ENCODE peak calls at places on chromosomes 12 and 14, in five cellular contexts. One of them, this sample, is unnamed.

GRCh38 chr14:54738009-54738408 is 164.6 kb downstream of the GCH1 start:
- DNase-seq in hepatocyte: no peak
- DNase-seq in fibroblast of lung: no peak
- DNase-seq in GM23338: no peak
- DNase-seq in PC-3: peak; percentile 98
- DNase-seq in this sample: no peak

GRCh38 chr12:43969882-43970281 is 134.0 kb downstream of the TMEM117 start:
- DNase-seq in GM23338: no peak
- DNase-seq in hepatocyte: no peak
- DNase-seq in fibroblast of lung: peak; percentile 29
- DNase-seq in PC-3: peak; percentile 75
- DNase-seq in this sample: no peak

GRCh38 chr12:105581420-105581819 is 250.9 kb downstream of the C12orf75 start:
- DNase-seq in GM23338: no peak
- DNase-seq in PC-3: no peak
- DNase-seq in fibroblast of lung: no peak
- DNase-seq in hepatocyte: no peak
- DNase-seq in this sample: no peak

GRCh38 chr12:18646307-18646706 is 91.5 kb downstream of the PLCZ1 start:
- DNase-seq in PC-3: no peak
- DNase-seq in fibroblast of lung: no peak
- DNase-seq in GM23338: no peak
- DNase-seq in hepatocyte: no peak
- DNase-seq in this sample: no peak

GRCh38 chr14:39016733-39017095 is 86.3 kb downstream of the SEC23A start:
- DNase-seq in PC-3: no peak
- DNase-seq in hepatocyte: no peak
- DNase-seq in GM23338: peak; percentile 18
- DNase-seq in fibroblast of lung: no peak
- DNase-seq in this sample: no peak

GRCh38 chr14:95886366-95886765 is 9.7 kb downstream of the TUNAR start:
- DNase-seq in GM23338: no peak
- DNase-seq in PC-3: no peak
- DNase-seq in fibroblast of lung: no peak
- DNase-seq in hepatocyte: no peak
- DNase-seq in this sample: no peak

GRCh38 chr14:105065280-105066228 is at the start of gene GPR132:
- DNase-seq in hepatocyte: peak; percentile 41
- DNase-seq in PC-3: peak; percentile 58
- DNase-seq in GM23338: no peak
- DNase-seq in fibroblast of lung: no peak
- DNase-seq in this sample: no peak

GRCh38 chr12:96392397-96392796 is 7.8 kb downstream of the CDK17 start:
- DNase-seq in GM23338: no peak
- DNase-seq in PC-3: no peak
- DNase-seq in fibroblast of lung: no peak
- DNase-seq in hepatocyte: no peak
- DNase-seq in this sample: no peak

DNA sequence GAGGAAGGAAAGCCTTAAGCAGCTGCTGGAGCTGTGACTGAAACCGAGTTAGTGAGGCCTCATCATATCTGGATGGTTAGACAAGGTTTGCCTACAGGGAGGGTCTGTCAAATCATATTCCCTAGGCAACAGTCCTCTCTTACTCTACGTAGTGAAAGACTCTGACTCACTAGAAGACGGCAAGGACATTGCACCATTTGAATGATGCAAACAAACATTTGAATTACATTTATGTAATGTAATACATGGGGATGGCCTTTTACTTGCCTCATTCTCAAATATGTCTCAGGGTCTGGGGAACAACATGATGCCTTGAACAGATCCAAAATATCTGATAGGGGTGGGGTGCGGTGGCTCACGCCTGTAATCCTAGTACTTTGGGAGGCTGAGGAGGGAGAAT is 29.8 kb upstream of the STRAP start:
- DNase-seq in fibroblast of lung: peak; percentile 95
- DNase-seq in GM23338: no peak
- DNase-seq in hepatocyte: peak; percentile 21
- DNase-seq in PC-3: no peak
- DNase-seq in this sample: no peak
- TF ChIP-seq EZH2 in fibroblast of lung: no peak
- TF ChIP-seq EZH2 in GM23338: no peak
- TF ChIP-seq EZH2 in hepatocyte: no peak
- TF ChIP-seq EZH2 in PC-3: no peak
- TF ChIP-seq EZH2 in this sample: no peak

DNA sequence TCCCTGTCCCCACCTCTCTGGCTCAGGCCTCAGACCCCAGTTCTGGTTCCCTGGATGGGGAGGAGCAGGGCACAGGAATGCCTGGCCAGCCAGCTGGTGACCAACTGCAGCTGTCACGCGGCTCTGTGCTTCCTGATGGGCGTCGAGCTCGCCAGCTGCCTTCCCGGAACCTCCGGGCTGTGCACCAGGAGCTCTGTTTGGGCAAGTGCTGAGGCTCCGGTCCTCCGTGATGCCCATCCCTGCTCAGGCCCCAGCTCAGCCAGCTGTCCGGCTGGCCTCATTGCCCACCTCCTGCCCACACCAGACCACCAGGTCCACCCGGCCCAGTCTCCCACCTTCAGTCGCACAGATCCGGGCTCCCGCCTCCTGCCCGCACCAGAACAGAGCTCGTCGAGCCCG is 4.8 kb downstream of the IFFO1 start:
- DNase-seq in GM23338: no peak
- DNase-seq in fibroblast of lung: no peak
- DNase-seq in hepatocyte: no peak
- DNase-seq in PC-3: no peak
- DNase-seq in this sample: no peak
- H3K4me1 ChIP-seq in GM23338: peaks cover 12% of the 10 kb centered on the region
- H3K4me1 ChIP-seq in fibroblast of lung: peaks cover 50% of the 10 kb centered on the region
- H3K4me1 ChIP-seq in hepatocyte: peaks cover 14% of the 10 kb centered on the region
- H3K4me1 ChIP-seq in PC-3: peaks cover 19% of the 10 kb centered on the region
- H3K4me1 ChIP-seq in this sample: peaks cover 10% of the 10 kb centered on the region

GRCh38 chr14:102145395-102145794 is 5.7 kb downstream of the WDR20 start:
- DNase-seq in fibroblast of lung: no peak
- DNase-seq in PC-3: no peak
- DNase-seq in GM23338: no peak
- DNase-seq in hepatocyte: no peak
- DNase-seq in this sample: no peak

GRCh38 chr14:102150636-102151195 is 11.0 kb downstream of the WDR20 start:
- DNase-seq in PC-3: no peak
- DNase-seq in GM23338: no peak
- DNase-seq in fibroblast of lung: no peak
- DNase-seq in hepatocyte: peak; percentile 61
- DNase-seq in this sample: no peak

GRCh38 chr14:102146423-102146822 is 6.7 kb downstream of the WDR20 start:
- DNase-seq in fibroblast of lung: no peak
- DNase-seq in PC-3: no peak
- DNase-seq in hepatocyte: no peak
- DNase-seq in GM23338: no peak
- DNase-seq in this sample: no peak

GRCh38 chr14:102154121-102154520 is 14.4 kb downstream of the WDR20 start:
- DNase-seq in fibroblast of lung: no peak
- DNase-seq in GM23338: no peak
- DNase-seq in PC-3: no peak
- DNase-seq in hepatocyte: no peak
- DNase-seq in this sample: no peak

DNA sequence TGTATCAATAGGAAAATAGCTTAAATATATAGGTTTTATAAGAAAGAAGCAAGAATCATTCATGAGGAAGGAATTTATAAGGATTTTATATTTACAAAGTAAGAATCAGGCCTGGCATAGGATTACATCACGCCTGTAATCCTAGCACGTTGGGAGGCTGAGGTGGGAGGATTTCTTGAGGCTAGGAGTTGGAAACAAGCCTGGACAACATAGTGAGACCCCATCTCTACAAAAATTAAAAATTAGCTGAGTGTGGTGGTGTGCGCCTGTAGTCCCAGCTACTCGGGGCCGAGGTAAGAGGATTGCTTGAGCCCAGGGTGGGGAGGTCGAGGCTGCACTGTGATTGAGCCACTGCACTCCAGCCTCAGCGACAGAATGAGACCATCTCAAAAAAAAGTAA is 10.4 kb downstream of the WDR20 start:
- DNase-seq in PC-3: no peak
- DNase-seq in hepatocyte: no peak
- DNase-seq in GM23338: no peak
- DNase-seq in fibroblast of lung: no peak
- DNase-seq in this sample: no peak
- H4K20me1 ChIP-seq in PC-3: peaks cover 16% of the 10 kb centered on the region
- H4K20me1 ChIP-seq in hepatocyte: peaks cover 52% of the 10 kb centered on the region
- H4K20me1 ChIP-seq in GM23338: peaks cover 57% of the 10 kb centered on the region
- H4K20me1 ChIP-seq in fibroblast of lung: no peaks in the 10 kb centered on the region
- H4K20me1 ChIP-seq in this sample: peaks cover 60% of the 10 kb centered on the region

DNA sequence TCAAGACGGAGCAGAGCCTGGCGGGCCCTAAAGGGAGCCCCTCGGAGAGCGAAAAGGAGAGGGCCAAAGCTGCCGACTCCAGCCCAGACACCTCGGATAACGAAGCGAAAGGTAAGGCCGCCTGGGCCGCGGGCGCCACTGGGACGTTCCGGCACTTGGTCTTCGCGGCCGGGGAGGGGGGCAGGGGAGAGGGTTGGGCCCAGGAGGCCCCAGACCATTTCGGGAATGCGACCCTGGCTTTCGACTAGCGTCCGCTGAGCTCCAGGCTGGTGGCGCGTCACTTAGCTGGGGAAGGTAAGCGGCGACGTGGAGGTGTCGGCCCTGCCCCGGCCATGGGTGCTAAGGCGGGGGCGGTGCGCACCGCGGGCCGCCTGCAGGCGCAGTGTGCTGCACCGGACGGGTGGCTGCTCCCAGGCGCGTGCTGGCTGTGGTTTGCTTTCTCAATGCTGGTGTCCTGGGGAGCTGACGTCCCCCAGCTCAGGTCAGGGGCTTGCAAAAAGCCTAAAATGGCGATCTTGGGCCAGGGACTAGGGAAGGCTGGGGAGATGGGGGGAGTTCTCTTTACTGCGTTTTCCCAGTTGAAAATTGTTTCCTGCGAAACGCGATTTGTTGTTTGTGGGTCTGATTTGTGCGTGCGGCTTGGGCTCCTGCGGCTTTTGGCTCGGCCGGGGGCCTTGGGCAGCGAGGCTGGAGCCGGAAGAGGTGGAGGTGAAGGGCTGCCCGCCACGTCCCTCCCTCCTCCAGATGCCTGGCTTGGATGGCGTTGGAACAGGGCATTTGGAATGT is 1.1 kb downstream of the HOXC10 start:
- DNase-seq in GM23338: peak; percentile 67
- DNase-seq in PC-3: no peak
- DNase-seq in hepatocyte: no peak
- DNase-seq in fibroblast of lung: no peak
- DNase-seq in this sample: no peak
- TF ChIP-seq EZH2 in GM23338: peak; percentile 78
- TF ChIP-seq EZH2 in PC-3: no peak
- TF ChIP-seq EZH2 in hepatocyte: peak; percentile 98
- TF ChIP-seq EZH2 in fibroblast of lung: peak; percentile 85
- TF ChIP-seq EZH2 in this sample: peak; percentile 99

GRCh38 chr12:52178984-52179383 is 12.8 kb downstream of the KRT80 start:
- DNase-seq in PC-3: no peak
- DNase-seq in GM23338: no peak
- DNase-seq in fibroblast of lung: no peak
- DNase-seq in hepatocyte: no peak
- DNase-seq in this sample: no peak
- H3K4me1 ChIP-seq in PC-3: peaks cover 17% of the 10 kb centered on the region
- H3K4me1 ChIP-seq in GM23338: peaks cover 14% of the 10 kb centered on the region
- H3K4me1 ChIP-seq in fibroblast of lung: peaks cover 24% of the 10 kb centered on the region
- H3K4me1 ChIP-seq in hepatocyte: peaks cover 37% of the 10 kb centered on the region
- H3K4me1 ChIP-seq in this sample: peaks cover 35% of the 10 kb centered on the region

This sample was measured in neural progenitor cell.